ENCODE peak calls at places on chromosomes 5 and 9, in eight cellular contexts. One of them, this sample, is unnamed.
A peak's percentile ranks its signal among the peaks of the same experiment; 100 is the strongest.

GRCh38 chr5:161846731-161847130 is 1.2 kb upstream of the GABRA1 start:
- DNase-seq in heart left ventricle: no peak
- DNase-seq in tibial nerve: no peak
- DNase-seq in K562: no peak
- DNase-seq in breast epithelium: no peak
- DNase-seq in uterus: no peak
- DNase-seq in A549: no peak
- DNase-seq in adrenal gland: no peak
- DNase-seq in this sample: peak; percentile 0

GRCh38 chr5:89320889-89321288 is 437.9 kb upstream of the MEF2C start:
- DNase-seq in heart left ventricle: no peak
- DNase-seq in tibial nerve: no peak
- DNase-seq in K562: no peak
- DNase-seq in breast epithelium: no peak
- DNase-seq in uterus: no peak
- DNase-seq in A549: no peak
- DNase-seq in adrenal gland: no peak
- DNase-seq in this sample: no peak

GRCh38 chr5:101534486-101535110 is 631.5 kb upstream of the ST8SIA4 start:
- DNase-seq in heart left ventricle: no peak
- DNase-seq in tibial nerve: no peak
- DNase-seq in K562: no peak
- DNase-seq in breast epithelium: no peak
- DNase-seq in uterus: no peak
- DNase-seq in A549: no peak
- DNase-seq in adrenal gland: no peak
- DNase-seq in this sample: no peak

GRCh38 chr9:131500939-131501541 is 1.7 kb upstream of the POMT1 start:
- DNase-seq in heart left ventricle: no peak
- DNase-seq in tibial nerve: no peak
- DNase-seq in K562: no peak
- DNase-seq in breast epithelium: no peak
- DNase-seq in uterus: no peak
- DNase-seq in A549: no peak
- DNase-seq in adrenal gland: no peak
- DNase-seq in this sample: no peak

GRCh38 chr5:42036379-42036778 is 111.3 kb downstream of the FBXO4 start:
- DNase-seq in heart left ventricle: no peak
- DNase-seq in tibial nerve: no peak
- DNase-seq in K562: no peak
- DNase-seq in breast epithelium: no peak
- DNase-seq in uterus: no peak
- DNase-seq in A549: no peak
- DNase-seq in adrenal gland: no peak
- DNase-seq in this sample: no peak

GRCh38 chr5:141825836-141826560 is 52.2 kb downstream of the PCDH1 start:
- DNase-seq in heart left ventricle: no peak
- DNase-seq in tibial nerve: no peak
- DNase-seq in K562: peak; percentile 74
- DNase-seq in breast epithelium: no peak
- DNase-seq in uterus: no peak
- DNase-seq in A549: peak; percentile 69
- DNase-seq in adrenal gland: no peak
- DNase-seq in this sample: peak; percentile 36

GRCh38 chr5:43730832-43731342 is 127.9 kb downstream of the NNT start:
- DNase-seq in heart left ventricle: no peak
- DNase-seq in tibial nerve: no peak
- DNase-seq in K562: no peak
- DNase-seq in breast epithelium: no peak
- DNase-seq in uterus: no peak
- DNase-seq in A549: no peak
- DNase-seq in adrenal gland: no peak
- DNase-seq in this sample: no peak

GRCh38 chr5:146016764-146017484 is 80.5 kb downstream of the SH3RF2 start:
- DNase-seq in heart left ventricle: no peak
- DNase-seq in tibial nerve: no peak
- DNase-seq in K562: no peak
- DNase-seq in breast epithelium: no peak
- DNase-seq in uterus: no peak
- DNase-seq in A549: no peak
- DNase-seq in adrenal gland: no peak
- DNase-seq in this sample: no peak

GRCh38 chr9:113509463-113509862 is 45.9 kb downstream of the RGS3 start:
- DNase-seq in heart left ventricle: no peak
- DNase-seq in tibial nerve: no peak
- DNase-seq in K562: no peak
- DNase-seq in breast epithelium: no peak
- DNase-seq in uterus: no peak
- DNase-seq in A549: no peak
- DNase-seq in adrenal gland: no peak
- DNase-seq in this sample: no peak

GRCh38 chr5:87120518-87121314 is 147.0 kb upstream of the RASA1 start:
- DNase-seq in heart left ventricle: no peak
- DNase-seq in tibial nerve: no peak
- DNase-seq in K562: no peak
- DNase-seq in breast epithelium: no peak
- DNase-seq in uterus: no peak
- DNase-seq in A549: no peak
- DNase-seq in adrenal gland: no peak
- DNase-seq in this sample: no peak

GRCh38 chr5:39980056-39980455 is 555.3 kb upstream of the DAB2 start:
- DNase-seq in heart left ventricle: no peak
- DNase-seq in tibial nerve: no peak
- DNase-seq in K562: no peak
- DNase-seq in breast epithelium: no peak
- DNase-seq in uterus: no peak
- DNase-seq in A549: no peak
- DNase-seq in adrenal gland: no peak
- DNase-seq in this sample: no peak

GRCh38 chr5:179165421-179166170 is 105.4 kb downstream of the ZNF354C start:
- DNase-seq in heart left ventricle: no peak
- DNase-seq in tibial nerve: no peak
- DNase-seq in K562: no peak
- DNase-seq in breast epithelium: peak; percentile 37
- DNase-seq in uterus: no peak
- DNase-seq in A549: no peak
- DNase-seq in adrenal gland: no peak
- DNase-seq in this sample: no peak

GRCh38 chr5:165573445-165573844 is 2068.0 kb downstream of the MAT2B start:
- DNase-seq in heart left ventricle: no peak
- DNase-seq in tibial nerve: no peak
- DNase-seq in K562: no peak
- DNase-seq in breast epithelium: no peak
- DNase-seq in uterus: no peak
- DNase-seq in A549: no peak
- DNase-seq in adrenal gland: no peak
- DNase-seq in this sample: no peak

GRCh38 chr5:32444946-32445758 is 612 bp upstream of the ZFR start:
- DNase-seq in heart left ventricle: no peak
- DNase-seq in tibial nerve: no peak
- DNase-seq in K562: peak; percentile 30
- DNase-seq in breast epithelium: no peak
- DNase-seq in uterus: no peak
- DNase-seq in A549: no peak
- DNase-seq in adrenal gland: no peak
- DNase-seq in this sample: no peak

GRCh38 chr9:129382281-129383004 is 204.4 kb upstream of the IER5L start:
- DNase-seq in heart left ventricle: no peak
- DNase-seq in tibial nerve: no peak
- DNase-seq in K562: no peak
- DNase-seq in breast epithelium: no peak
- DNase-seq in uterus: no peak
- DNase-seq in A549: no peak
- DNase-seq in adrenal gland: no peak
- DNase-seq in this sample: no peak

GRCh38 chr5:61329729-61330128 is 2.3 kb upstream of the ZSWIM6 start:
- DNase-seq in heart left ventricle: no peak
- DNase-seq in tibial nerve: no peak
- DNase-seq in K562: no peak
- DNase-seq in breast epithelium: no peak
- DNase-seq in uterus: no peak
- DNase-seq in A549: peak; percentile 21
- DNase-seq in adrenal gland: no peak
- DNase-seq in this sample: no peak

GRCh38 chr5:61331407-61332368 is at the start of gene ZSWIM6:
- DNase-seq in heart left ventricle: peak; percentile 100
- DNase-seq in tibial nerve: peak; percentile 100
- DNase-seq in K562: peak; percentile 97
- DNase-seq in breast epithelium: peak; percentile 99
- DNase-seq in uterus: peak; percentile 100
- DNase-seq in A549: peak; percentile 93
- DNase-seq in adrenal gland: peak; percentile 100
- DNase-seq in this sample: peak; percentile 99

GRCh38 chr5:61328791-61329617 is 3.1 kb upstream of the ZSWIM6 start:
- DNase-seq in heart left ventricle: no peak
- DNase-seq in tibial nerve: no peak
- DNase-seq in K562: no peak
- DNase-seq in breast epithelium: no peak
- DNase-seq in uterus: no peak
- DNase-seq in A549: no peak
- DNase-seq in adrenal gland: no peak
- DNase-seq in this sample: no peak

GRCh38 chr5:61330879-61331406 is 1.1 kb upstream of the ZSWIM6 start:
- DNase-seq in heart left ventricle: peak; percentile 84
- DNase-seq in tibial nerve: no peak
- DNase-seq in K562: peak; percentile 19
- DNase-seq in breast epithelium: peak; percentile 55
- DNase-seq in uterus: peak; percentile 59
- DNase-seq in A549: peak; percentile 70
- DNase-seq in adrenal gland: peak; percentile 76
- DNase-seq in this sample: peak; percentile 80

GRCh38 chr5:61330341-61330878 is 1.6 kb upstream of the ZSWIM6 start:
- DNase-seq in heart left ventricle: peak; percentile 34
- DNase-seq in tibial nerve: no peak
- DNase-seq in K562: peak; percentile 14
- DNase-seq in breast epithelium: no peak
- DNase-seq in uterus: peak; percentile 28
- DNase-seq in A549: peak; percentile 59
- DNase-seq in adrenal gland: peak; percentile 48
- DNase-seq in this sample: peak; percentile 65
- TF ChIP-seq POLR2A in heart left ventricle: no peak
- TF ChIP-seq POLR2A in tibial nerve: no peak
- TF ChIP-seq POLR2A in K562: no peak
- TF ChIP-seq POLR2A in breast epithelium: no peak
- TF ChIP-seq POLR2A in uterus: no peak
- TF ChIP-seq POLR2A in A549: no peak
- TF ChIP-seq POLR2A in adrenal gland: no peak
- TF ChIP-seq POLR2A in this sample: no peak

GRCh38 chr5:139395844-139396640 is 1.1 kb upstream of the PROB1 start:
- DNase-seq in heart left ventricle: peak; percentile 60
- DNase-seq in tibial nerve: no peak
- DNase-seq in K562: no peak
- DNase-seq in breast epithelium: no peak
- DNase-seq in uterus: no peak
- DNase-seq in A549: no peak
- DNase-seq in adrenal gland: peak; percentile 92
- DNase-seq in this sample: no peak

GRCh38 chr5:139393497-139394122 is 1.3 kb downstream of the PROB1 start:
- DNase-seq in heart left ventricle: no peak
- DNase-seq in tibial nerve: no peak
- DNase-seq in K562: no peak
- DNase-seq in breast epithelium: no peak
- DNase-seq in uterus: no peak
- DNase-seq in A549: no peak
- DNase-seq in adrenal gland: no peak
- DNase-seq in this sample: no peak

GRCh38 chr5:139396691-139397090 is 1.8 kb upstream of the PROB1 start:
- DNase-seq in heart left ventricle: no peak
- DNase-seq in tibial nerve: no peak
- DNase-seq in K562: no peak
- DNase-seq in breast epithelium: no peak
- DNase-seq in uterus: no peak
- DNase-seq in A549: no peak
- DNase-seq in adrenal gland: no peak
- DNase-seq in this sample: no peak

GRCh38 chr5:139394123-139394653 is 716 bp downstream of the PROB1 start:
- DNase-seq in heart left ventricle: peak; percentile 73
- DNase-seq in tibial nerve: no peak
- DNase-seq in K562: no peak
- DNase-seq in breast epithelium: no peak
- DNase-seq in uterus: peak; percentile 48
- DNase-seq in A549: no peak
- DNase-seq in adrenal gland: peak; percentile 64
- DNase-seq in this sample: peak; percentile 12

GRCh38 chr5:139394654-139395566 is at the start of gene PROB1:
- DNase-seq in heart left ventricle: peak; percentile 85
- DNase-seq in tibial nerve: no peak
- DNase-seq in K562: no peak
- DNase-seq in breast epithelium: no peak
- DNase-seq in uterus: no peak
- DNase-seq in A549: no peak
- DNase-seq in adrenal gland: peak; percentile 65
- DNase-seq in this sample: no peak
- TF ChIP-seq POLR2A in heart left ventricle: peak; percentile 58
- TF ChIP-seq POLR2A in tibial nerve: no peak
- TF ChIP-seq POLR2A in K562: no peak
- TF ChIP-seq POLR2A in breast epithelium: no peak
- TF ChIP-seq POLR2A in uterus: peak; percentile 7
- TF ChIP-seq POLR2A in A549: no peak
- TF ChIP-seq POLR2A in adrenal gland: no peak
- TF ChIP-seq POLR2A in this sample: no peak

DNA sequence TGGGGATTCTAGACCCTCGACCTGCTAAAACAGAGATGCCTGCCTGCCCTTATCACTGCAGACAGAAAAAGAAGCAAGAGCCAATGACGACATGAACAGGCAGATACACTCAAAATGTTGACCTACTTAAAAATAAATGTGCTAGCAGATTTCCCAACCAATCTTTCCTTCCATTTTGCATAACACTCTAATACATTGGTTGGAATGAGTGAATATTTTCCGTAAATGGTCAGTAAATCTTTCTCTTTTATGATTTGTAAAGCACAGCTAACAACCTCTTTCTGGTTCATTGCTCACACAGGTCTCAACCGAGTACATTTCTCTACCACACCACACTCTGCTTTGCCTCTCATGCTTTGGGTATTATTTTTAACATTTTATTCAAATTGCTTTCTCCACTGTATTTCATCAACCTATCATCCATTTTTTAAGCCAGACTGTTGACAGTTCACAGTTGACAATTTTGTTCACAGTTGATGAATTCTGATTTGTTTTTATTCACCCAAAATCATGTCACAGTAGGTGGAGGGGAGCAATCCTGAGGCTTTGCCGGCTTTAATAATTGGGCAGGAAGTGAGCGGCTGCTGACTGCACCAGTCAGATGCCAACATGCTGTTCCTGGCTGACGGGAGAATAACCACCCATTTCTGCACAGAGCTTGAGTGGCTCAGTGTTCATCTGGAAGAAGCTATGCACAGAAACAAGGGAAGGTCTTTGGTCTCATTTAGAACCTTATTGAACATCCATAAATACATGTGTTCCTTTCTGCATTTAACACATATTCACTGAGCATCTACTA is 426.6 kb downstream of the SPOCK1 start:
- DNase-seq in heart left ventricle: no peak
- DNase-seq in tibial nerve: no peak
- DNase-seq in K562: no peak
- DNase-seq in breast epithelium: no peak
- DNase-seq in uterus: peak; percentile 51
- DNase-seq in A549: no peak
- DNase-seq in adrenal gland: no peak
- DNase-seq in this sample: no peak
- TF ChIP-seq POLR2A in heart left ventricle: no peak
- TF ChIP-seq POLR2A in tibial nerve: no peak
- TF ChIP-seq POLR2A in K562: no peak
- TF ChIP-seq POLR2A in breast epithelium: no peak
- TF ChIP-seq POLR2A in uterus: no peak
- TF ChIP-seq POLR2A in A549: no peak
- TF ChIP-seq POLR2A in adrenal gland: no peak
- TF ChIP-seq POLR2A in this sample: no peak

GRCh38 chr5:8457187-8458037 is 588.5 kb downstream of the MTRR start:
- DNase-seq in heart left ventricle: peak; percentile 98
- DNase-seq in tibial nerve: peak; percentile 85
- DNase-seq in K562: peak; percentile 98
- DNase-seq in breast epithelium: peak; percentile 88
- DNase-seq in uterus: peak; percentile 87
- DNase-seq in A549: peak; percentile 48
- DNase-seq in adrenal gland: peak; percentile 96
- DNase-seq in this sample: peak; percentile 89
- TF ChIP-seq POLR2A in heart left ventricle: peak; percentile 61
- TF ChIP-seq POLR2A in tibial nerve: no peak
- TF ChIP-seq POLR2A in K562: peak; percentile 80
- TF ChIP-seq POLR2A in breast epithelium: no peak
- TF ChIP-seq POLR2A in uterus: no peak
- TF ChIP-seq POLR2A in A549: no peak
- TF ChIP-seq POLR2A in adrenal gland: no peak
- TF ChIP-seq POLR2A in this sample: no peak